ENCODE peak calls at places on chromosomes 12 and 14, in nine cellular contexts. One of them, this sample, is unnamed.

GRCh38 chr14:39547845-39548244 is 115.6 kb upstream of the FBXO33 start:
- DNase-seq in gastrocnemius medialis: no peak
- DNase-seq in transverse colon: no peak
- DNase-seq in left lung: no peak
- DNase-seq in cardiac muscle cell: no peak
- DNase-seq in AG09309: no peak
- DNase-seq in IMR-90: no peak
- DNase-seq in ovary: no peak
- DNase-seq in cardiac fibroblast: no peak
- DNase-seq in this sample: no peak

GRCh38 chr14:70916776-70917175 is 9.5 kb downstream of the PCNX1 start:
- DNase-seq in gastrocnemius medialis: no peak
- DNase-seq in transverse colon: no peak
- DNase-seq in left lung: no peak
- DNase-seq in cardiac muscle cell: no peak
- DNase-seq in AG09309: no peak
- DNase-seq in IMR-90: no peak
- DNase-seq in ovary: no peak
- DNase-seq in cardiac fibroblast: no peak
- DNase-seq in this sample: no peak

GRCh38 chr12:63821781-63822251 is 22.7 kb upstream of the SRGAP1 start:
- DNase-seq in gastrocnemius medialis: no peak
- DNase-seq in transverse colon: no peak
- DNase-seq in left lung: peak
- DNase-seq in cardiac muscle cell: no peak
- DNase-seq in AG09309: no peak
- DNase-seq in IMR-90: peak
- DNase-seq in ovary: peak
- DNase-seq in cardiac fibroblast: peak
- DNase-seq in this sample: no peak

GRCh38 chr14:72736348-72736747 is 157.6 kb downstream of the DPF3 start:
- DNase-seq in gastrocnemius medialis: peak
- DNase-seq in transverse colon: no peak
- DNase-seq in left lung: no peak
- DNase-seq in cardiac muscle cell: no peak
- DNase-seq in AG09309: no peak
- DNase-seq in IMR-90: peak
- DNase-seq in ovary: no peak
- DNase-seq in cardiac fibroblast: peak
- DNase-seq in this sample: no peak

GRCh38 chr12:123034865-123035264 is 54.4 kb downstream of the ARL6IP4 start:
- DNase-seq in gastrocnemius medialis: no peak
- DNase-seq in transverse colon: no peak
- DNase-seq in left lung: no peak
- DNase-seq in cardiac muscle cell: no peak
- DNase-seq in AG09309: peak
- DNase-seq in IMR-90: peak
- DNase-seq in ovary: no peak
- DNase-seq in cardiac fibroblast: peak
- DNase-seq in this sample: no peak

GRCh38 chr12:117850048-117850447 is 118.7 kb downstream of the KSR2 start:
- DNase-seq in gastrocnemius medialis: no peak
- DNase-seq in transverse colon: no peak
- DNase-seq in left lung: no peak
- DNase-seq in cardiac muscle cell: peak
- DNase-seq in AG09309: no peak
- DNase-seq in IMR-90: peak
- DNase-seq in ovary: no peak
- DNase-seq in cardiac fibroblast: peak
- DNase-seq in this sample: no peak

GRCh38 chr12:108846320-108846719 is 11.1 kb downstream of the SSH1 start:
- DNase-seq in gastrocnemius medialis: peak
- DNase-seq in transverse colon: no peak
- DNase-seq in left lung: no peak
- DNase-seq in cardiac muscle cell: no peak
- DNase-seq in AG09309: no peak
- DNase-seq in IMR-90: no peak
- DNase-seq in ovary: no peak
- DNase-seq in cardiac fibroblast: peak
- DNase-seq in this sample: no peak

GRCh38 chr12:69996722-69997121 is 171.7 kb downstream of the MYRFL start:
- DNase-seq in gastrocnemius medialis: no peak
- DNase-seq in transverse colon: no peak
- DNase-seq in left lung: no peak
- DNase-seq in cardiac muscle cell: no peak
- DNase-seq in AG09309: no peak
- DNase-seq in IMR-90: no peak
- DNase-seq in ovary: no peak
- DNase-seq in cardiac fibroblast: no peak
- DNase-seq in this sample: no peak

GRCh38 chr14:104138098-104138890 is at the start of gene KIF26A:
- DNase-seq in gastrocnemius medialis: no peak
- DNase-seq in transverse colon: peak
- DNase-seq in left lung: peak
- DNase-seq in cardiac muscle cell: peak
- DNase-seq in AG09309: no peak
- DNase-seq in IMR-90: no peak
- DNase-seq in ovary: peak
- DNase-seq in cardiac fibroblast: no peak
- DNase-seq in this sample: no peak

GRCh38 chr12:1644523-1645438 is 15.8 kb downstream of the WNT5B start:
- DNase-seq in gastrocnemius medialis: peak
- DNase-seq in transverse colon: peak
- DNase-seq in left lung: peak
- DNase-seq in cardiac muscle cell: no peak
- DNase-seq in AG09309: no peak
- DNase-seq in IMR-90: peak
- DNase-seq in ovary: peak
- DNase-seq in cardiac fibroblast: peak
- DNase-seq in this sample: no peak

GRCh38 chr14:31877333-31877798 is 199.7 kb upstream of the ARHGAP5 start:
- DNase-seq in gastrocnemius medialis: no peak
- DNase-seq in transverse colon: no peak
- DNase-seq in left lung: no peak
- DNase-seq in cardiac muscle cell: no peak
- DNase-seq in AG09309: no peak
- DNase-seq in IMR-90: peak
- DNase-seq in ovary: no peak
- DNase-seq in cardiac fibroblast: peak
- DNase-seq in this sample: no peak

GRCh38 chr14:63205281-63205575 is 985 bp downstream of the RHOJ start:
- DNase-seq in gastrocnemius medialis: no peak
- DNase-seq in transverse colon: no peak
- DNase-seq in left lung: no peak
- DNase-seq in cardiac muscle cell: no peak
- DNase-seq in AG09309: no peak
- DNase-seq in IMR-90: no peak
- DNase-seq in ovary: no peak
- DNase-seq in cardiac fibroblast: no peak
- DNase-seq in this sample: no peak

GRCh38 chr14:39426605-39427004 is 5.6 kb downstream of the FBXO33 start:
- DNase-seq in gastrocnemius medialis: no peak
- DNase-seq in transverse colon: no peak
- DNase-seq in left lung: no peak
- DNase-seq in cardiac muscle cell: no peak
- DNase-seq in AG09309: peak
- DNase-seq in IMR-90: peak
- DNase-seq in ovary: no peak
- DNase-seq in cardiac fibroblast: peak
- DNase-seq in this sample: no peak

GRCh38 chr14:32472512-32473472 is 143.7 kb downstream of the AKAP6 start:
- DNase-seq in gastrocnemius medialis: peak
- DNase-seq in transverse colon: no peak
- DNase-seq in left lung: no peak
- DNase-seq in cardiac muscle cell: no peak
- DNase-seq in AG09309: no peak
- DNase-seq in IMR-90: peak
- DNase-seq in ovary: no peak
- DNase-seq in cardiac fibroblast: peak
- DNase-seq in this sample: no peak

GRCh38 chr12:68788554-68789143 is 19.3 kb upstream of the MDM2 start:
- DNase-seq in gastrocnemius medialis: no peak
- DNase-seq in transverse colon: no peak
- DNase-seq in left lung: no peak
- DNase-seq in cardiac muscle cell: no peak
- DNase-seq in AG09309: no peak
- DNase-seq in IMR-90: no peak
- DNase-seq in ovary: no peak
- DNase-seq in cardiac fibroblast: no peak
- DNase-seq in this sample: no peak

GRCh38 chr14:50560929-50561280 is 960 bp downstream of the ATL1 start:
- DNase-seq in gastrocnemius medialis: peak
- DNase-seq in transverse colon: peak
- DNase-seq in left lung: peak
- DNase-seq in cardiac muscle cell: peak
- DNase-seq in AG09309: peak
- DNase-seq in IMR-90: peak
- DNase-seq in ovary: peak
- DNase-seq in cardiac fibroblast: peak
- DNase-seq in this sample: no peak

GRCh38 chr12:70082997-70083676 is 160.1 kb upstream of the CNOT2 start:
- DNase-seq in gastrocnemius medialis: no peak
- DNase-seq in transverse colon: no peak
- DNase-seq in left lung: no peak
- DNase-seq in cardiac muscle cell: no peak
- DNase-seq in AG09309: no peak
- DNase-seq in IMR-90: no peak
- DNase-seq in ovary: no peak
- DNase-seq in cardiac fibroblast: no peak
- DNase-seq in this sample: no peak

GRCh38 chr12:105031061-105031807 is 45.1 kb downstream of the NOPCHAP1 start:
- DNase-seq in gastrocnemius medialis: no peak
- DNase-seq in transverse colon: no peak
- DNase-seq in left lung: no peak
- DNase-seq in cardiac muscle cell: no peak
- DNase-seq in AG09309: no peak
- DNase-seq in IMR-90: no peak
- DNase-seq in ovary: no peak
- DNase-seq in cardiac fibroblast: no peak
- DNase-seq in this sample: no peak

DNA sequence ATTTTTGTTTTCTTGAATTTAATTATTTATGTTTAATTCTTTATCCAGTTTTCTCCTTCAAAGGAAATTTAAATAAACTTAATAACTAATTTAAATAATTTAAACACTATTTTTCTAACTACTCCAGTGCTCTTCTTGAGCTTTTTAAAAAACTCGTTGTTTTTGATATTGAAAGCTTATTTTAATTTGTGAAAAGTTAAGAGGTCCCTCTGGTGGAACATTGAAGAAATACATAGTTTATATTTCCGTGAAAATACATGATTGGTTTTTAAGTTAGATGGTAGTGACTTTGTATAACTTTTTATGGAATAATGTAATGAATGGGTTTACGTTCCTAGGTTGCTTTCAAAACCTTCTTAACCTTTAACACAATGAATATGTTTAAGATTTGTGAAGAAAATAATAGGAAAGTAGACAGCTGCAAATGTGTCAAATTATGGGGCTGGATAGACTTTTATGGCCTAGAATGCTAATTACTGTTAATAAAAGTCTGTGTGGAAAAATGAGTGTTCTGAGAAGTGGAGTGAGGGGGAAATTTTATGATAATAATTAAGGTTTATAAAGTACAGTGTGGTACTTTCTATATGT is 45.9 kb upstream of the MSRB3 start:
- DNase-seq in gastrocnemius medialis: no peak
- DNase-seq in transverse colon: no peak
- DNase-seq in left lung: no peak
- DNase-seq in cardiac muscle cell: no peak
- DNase-seq in AG09309: no peak
- DNase-seq in IMR-90: peak
- DNase-seq in ovary: no peak
- DNase-seq in cardiac fibroblast: peak
- DNase-seq in this sample: no peak
- TF ChIP-seq CTCF in gastrocnemius medialis: peak
- TF ChIP-seq CTCF in transverse colon: peak
- TF ChIP-seq CTCF in left lung: no peak
- TF ChIP-seq CTCF in cardiac muscle cell: peak
- TF ChIP-seq CTCF in AG09309: no peak
- TF ChIP-seq CTCF in IMR-90: peak
- TF ChIP-seq CTCF in ovary: no peak
- TF ChIP-seq CTCF in cardiac fibroblast: peak
- TF ChIP-seq CTCF in this sample: peak

GRCh38 chr12:23361971-23362370 is 587.5 kb downstream of the SOX5 start:
- DNase-seq in gastrocnemius medialis: no peak
- DNase-seq in transverse colon: no peak
- DNase-seq in left lung: no peak
- DNase-seq in cardiac muscle cell: no peak
- DNase-seq in AG09309: no peak
- DNase-seq in IMR-90: no peak
- DNase-seq in ovary: no peak
- DNase-seq in cardiac fibroblast: no peak
- DNase-seq in this sample: no peak
- TF ChIP-seq CTCF in gastrocnemius medialis: no peak
- TF ChIP-seq CTCF in transverse colon: no peak
- TF ChIP-seq CTCF in left lung: no peak
- TF ChIP-seq CTCF in cardiac muscle cell: no peak
- TF ChIP-seq CTCF in AG09309: no peak
- TF ChIP-seq CTCF in IMR-90: no peak
- TF ChIP-seq CTCF in ovary: no peak
- TF ChIP-seq CTCF in cardiac fibroblast: no peak
- TF ChIP-seq CTCF in this sample: peak

GRCh38 chr14:56751471-56751870 is 58.8 kb downstream of the OTX2 start:
- DNase-seq in gastrocnemius medialis: no peak
- DNase-seq in transverse colon: no peak
- DNase-seq in left lung: no peak
- DNase-seq in cardiac muscle cell: no peak
- DNase-seq in AG09309: no peak
- DNase-seq in IMR-90: no peak
- DNase-seq in ovary: no peak
- DNase-seq in cardiac fibroblast: no peak
- DNase-seq in this sample: no peak
- TF ChIP-seq CTCF in gastrocnemius medialis: no peak
- TF ChIP-seq CTCF in transverse colon: no peak
- TF ChIP-seq CTCF in left lung: no peak
- TF ChIP-seq CTCF in cardiac muscle cell: no peak
- TF ChIP-seq CTCF in AG09309: no peak
- TF ChIP-seq CTCF in IMR-90: no peak
- TF ChIP-seq CTCF in ovary: no peak
- TF ChIP-seq CTCF in cardiac fibroblast: no peak
- TF ChIP-seq CTCF in this sample: no peak

DNA sequence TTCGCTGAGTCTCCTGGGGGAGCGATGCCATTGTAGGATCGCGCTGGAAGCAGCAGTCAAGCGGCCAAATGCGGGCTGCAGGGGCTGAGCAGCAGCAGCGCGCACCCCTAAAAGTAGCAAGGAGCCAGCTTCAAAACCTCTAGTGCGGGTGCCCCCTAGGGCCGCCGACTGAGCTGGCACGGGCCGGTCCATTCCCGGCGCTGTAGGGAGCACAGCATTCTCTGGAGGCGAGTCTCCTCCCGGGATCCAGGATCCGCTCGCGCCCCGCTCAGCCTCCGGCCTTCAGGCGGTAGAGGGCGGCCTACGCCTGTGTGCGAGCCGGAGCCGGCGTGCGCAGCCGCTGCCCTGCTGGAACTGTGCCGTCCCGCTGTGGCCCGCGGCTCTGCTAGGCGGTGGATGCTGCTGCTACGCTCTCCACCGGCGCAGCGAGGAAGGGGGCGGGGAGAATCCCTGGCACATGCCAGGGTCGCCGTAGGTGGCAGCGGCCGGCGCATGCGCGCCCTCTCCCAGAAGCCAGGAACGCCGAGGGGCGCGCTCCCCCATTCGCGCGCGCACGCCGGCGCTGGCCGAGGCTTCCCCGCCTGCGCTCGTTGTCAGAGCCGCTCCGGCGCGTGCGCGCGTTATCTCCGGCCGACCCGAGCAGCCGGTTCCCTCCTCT is at the start of gene FUT8:
- DNase-seq in gastrocnemius medialis: peak
- DNase-seq in transverse colon: peak
- DNase-seq in left lung: peak
- DNase-seq in cardiac muscle cell: peak
- DNase-seq in AG09309: peak
- DNase-seq in IMR-90: peak
- DNase-seq in ovary: peak
- DNase-seq in cardiac fibroblast: peak
- DNase-seq in this sample: peak
- TF ChIP-seq CTCF in gastrocnemius medialis: peak
- TF ChIP-seq CTCF in transverse colon: peak
- TF ChIP-seq CTCF in left lung: peak
- TF ChIP-seq CTCF in cardiac muscle cell: peak
- TF ChIP-seq CTCF in AG09309: peak
- TF ChIP-seq CTCF in IMR-90: peak
- TF ChIP-seq CTCF in ovary: peak
- TF ChIP-seq CTCF in cardiac fibroblast: peak
- TF ChIP-seq CTCF in this sample: peak

This sample was measured in chondrocyte.